ENCODE peak calls at places on chromosomes 11 and 22, in nine cellular contexts. C is cardiac fibroblast, D is lower lobe of right lung, K is lower leg skin, B is heart right ventricle, I is astrocyte, Q is A549, W is epithelial cell of esophagus, U is HL-60. P is an unnamed sample.

GRCh38 chr11:79939111-79939510 is 498.3 kb upstream of the TENM4 start:
- DNase-seq in C (peak; percentile 3), D (no peak), K (no peak), B (no peak), I (no peak), Q (no peak), W (peak; percentile 20), U (no peak), P (no peak)

GRCh38 chr11:132610791-132611190 is 921.5 kb downstream of the OPCML start:
- DNase-seq in C (no peak), D (no peak), K (no peak), B (no peak), I (peak; percentile 62), Q (no peak), W (no peak), U (no peak), P (no peak)

GRCh38 chr11:96424693-96425092 is 34.9 kb downstream of the JRKL start:
- DNase-seq in C (peak; percentile 64), D (no peak), K (no peak), B (no peak), I (peak; percentile 58), Q (no peak), W (peak; percentile 21), U (no peak), P (peak; percentile 19)

GRCh38 chr22:47206819-47207218 is 444.4 kb downstream of the TBC1D22A start:
- DNase-seq in C (no peak), D (no peak), K (no peak), B (no peak), I (no peak), Q (no peak), W (no peak), U (no peak), P (no peak)

GRCh38 chr11:130477646-130478203 is 29.3 kb downstream of the ADAMTS15 start:
- DNase-seq in C (peak; percentile 25), D (no peak), K (no peak), B (no peak), I (no peak), Q (no peak), W (no peak), U (no peak), P (no peak)

GRCh38 chr22:40463727-40464126 is 93.3 kb downstream of the SGSM3 start:
- DNase-seq in C (no peak), D (no peak), K (no peak), B (no peak), I (no peak), Q (no peak), W (no peak), U (no peak), P (no peak)

GRCh38 chr11:103682318-103683184 is 353.9 kb upstream of the DDI1 start:
- DNase-seq in C (peak; percentile 87), D (no peak), K (peak; percentile 45), B (peak; percentile 66), I (peak; percentile 56), Q (peak; percentile 23), W (peak; percentile 73), U (peak; percentile 18), P (peak; percentile 76)

GRCh38 chr22:19598054-19598855 is 74.0 kb upstream of the CLDN5 start:
- DNase-seq in C (no peak), D (peak; percentile 56), K (no peak), B (no peak), I (no peak), Q (no peak), W (peak; percentile 91), U (peak; percentile 66), P (no peak)

GRCh38 chr11:75855191-75855590 is 40.2 kb downstream of the UVRAG start:
- DNase-seq in C (no peak), D (no peak), K (no peak), B (no peak), I (no peak), Q (no peak), W (no peak), U (no peak), P (no peak)

GRCh38 chr22:50101870-50102565 is 12.2 kb downstream of the MOV10L1 start:
- DNase-seq in C (no peak), D (no peak), K (no peak), B (no peak), I (no peak), Q (no peak), W (no peak), U (no peak), P (no peak)

GRCh38 chr11:1760351-1761109 is 3.2 kb downstream of the CTSD start:
- DNase-seq in C (peak; percentile 81), D (peak; percentile 92), K (peak; percentile 77), B (peak; percentile 85), I (peak; percentile 41), Q (no peak), W (no peak), U (no peak), P (peak; percentile 61)

GRCh38 chr11:42315846-42316245 is 856.4 kb upstream of the LRRC4C start:
- DNase-seq in C (peak; percentile 11), D (no peak), K (no peak), B (no peak), I (peak; percentile 66), Q (no peak), W (no peak), U (no peak), P (no peak)

GRCh38 chr11:45796461-45796861 is 8.5 kb upstream of the SLC35C1 start:
- DNase-seq in C (no peak), D (no peak), K (no peak), B (no peak), I (no peak), Q (no peak), W (no peak), U (no peak), P (no peak)

GRCh38 chr11:958101-958500 is 32.4 kb downstream of the AP2A2 start:
- DNase-seq in C (no peak), D (peak; percentile 10), K (no peak), B (no peak), I (no peak), Q (no peak), W (no peak), U (no peak), P (no peak)

GRCh38 chr11:119754656-119755350 is 25.8 kb upstream of the NECTIN1 start:
- DNase-seq in C (no peak), D (no peak), K (no peak), B (no peak), I (no peak), Q (no peak), W (no peak), U (no peak), P (no peak)

GRCh38 chr11:3058753-3059664 is 1.8 kb upstream of the CARS1 start:
- DNase-seq in C (peak; percentile 93), D (peak; percentile 30), K (no peak), B (no peak), I (peak; percentile 81), Q (no peak), W (peak; percentile 92), U (no peak), P (peak; percentile 94)

GRCh38 chr22:43945632-43946390 is 9.4 kb upstream of the SAMM50 start:
- DNase-seq in C (peak; percentile 70), D (peak; percentile 74), K (no peak), B (peak; percentile 37), I (no peak), Q (peak; percentile 72), W (peak; percentile 68), U (peak; percentile 56), P (peak; percentile 63)

GRCh38 chr22:46052331-46052771 is 75.4 kb upstream of the WNT7B start:
- DNase-seq in C (peak; percentile 14), D (peak; percentile 44), K (no peak), B (no peak), I (peak; percentile 18), Q (no peak), W (no peak), U (no peak), P (no peak)
- H3K4me3 ChIP-seq in C (peak overlapping the region; percentile 69), D (peak overlapping the region; percentile 87), K (no peak overlapping the region), B (peak overlapping the region; percentile 80), I (no peak overlapping the region), Q (no peak overlapping the region), W (peak overlapping the region; percentile 68), U (no peak overlapping the region), P (peak overlapping the region; percentile 64)

GRCh38 chr11:64998690-64999431 is 2.1 kb upstream of the BATF2 start:
- DNase-seq in C (no peak), D (no peak), K (no peak), B (no peak), I (no peak), Q (peak; percentile 65), W (no peak), U (no peak), P (no peak)

GRCh38 chr11:64996327-64996709 is 453 bp downstream of the BATF2 start:
- DNase-seq in C (no peak), D (no peak), K (no peak), B (no peak), I (no peak), Q (no peak), W (no peak), U (no peak), P (no peak)

GRCh38 chr11:64994318-64994717 is 2.5 kb downstream of the BATF2 start:
- DNase-seq in C (no peak), D (no peak), K (no peak), B (no peak), I (no peak), Q (no peak), W (no peak), U (no peak), P (no peak)

GRCh38 chr11:64998141-64998540 is 1.4 kb upstream of the BATF2 start:
- DNase-seq in C (no peak), D (no peak), K (no peak), B (no peak), I (no peak), Q (no peak), W (no peak), U (no peak), P (no peak)

GRCh38 chr11:64996710-64997380 is at the start of gene BATF2:
- DNase-seq in C (peak; percentile 66), D (peak; percentile 89), K (peak; percentile 48), B (peak; percentile 82), I (peak; percentile 44), Q (peak; percentile 89), W (peak; percentile 32), U (peak; percentile 52), P (peak; percentile 90)
- TF ChIP-seq CTCF in C (peak; percentile 37), D (peak; percentile 71), K (no peak), B (peak; percentile 22), I (no peak), Q (peak; percentile 49), W (no peak), U (peak; percentile 21), P (peak; percentile 53)

DNA sequence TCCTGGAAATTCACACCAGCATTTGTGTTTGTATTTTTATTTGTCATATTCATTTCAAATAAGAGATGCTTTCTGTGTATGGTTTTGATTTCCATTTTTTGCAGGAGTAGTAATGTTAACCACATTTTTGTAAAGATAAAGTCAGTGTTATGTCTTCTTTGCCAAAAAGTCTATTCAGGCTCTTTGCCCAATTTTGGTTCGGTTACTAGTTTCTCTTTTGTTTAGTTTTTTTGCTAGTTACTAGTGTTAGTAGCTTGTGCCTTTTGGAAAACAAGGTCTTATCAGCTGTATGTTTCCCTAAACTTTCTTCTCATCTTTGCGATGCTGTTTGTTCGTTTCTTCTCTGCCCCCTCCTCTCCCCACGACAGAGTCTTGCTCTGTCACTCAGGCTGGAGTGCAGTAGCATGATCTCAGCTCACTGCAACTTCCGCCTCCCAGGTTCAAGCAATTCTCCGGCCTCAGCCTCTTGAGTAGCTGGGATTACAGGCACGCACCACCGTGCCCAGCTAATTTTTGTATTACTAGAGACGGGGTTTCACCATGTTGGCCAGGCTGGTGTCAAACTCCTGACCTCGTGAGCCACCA is 112.3 kb upstream of the GRK3 start:
- DNase-seq in C (peak; percentile 13), D (no peak), K (no peak), B (no peak), I (peak; percentile 12), Q (no peak), W (no peak), U (no peak), P (no peak)
- H3K4me3 ChIP-seq in C (no peak overlapping the region), D (no peak overlapping the region), K (no peak overlapping the region), B (peak overlapping the region; percentile 9), I (no peak overlapping the region), Q (no peak overlapping the region), W (no peak overlapping the region), U (no peak overlapping the region), P (peak overlapping the region; percentile 19)

GRCh38 chr22:33400061-33400840 is 342.1 kb upstream of the SYN3 start:
- DNase-seq in C (no peak), D (no peak), K (no peak), B (no peak), I (no peak), Q (no peak), W (no peak), U (no peak), P (no peak)
- TF ChIP-seq CTCF in C (no peak), D (no peak), K (no peak), B (no peak), I (no peak), Q (no peak), W (no peak), U (no peak), P (no peak)